ENCODE peak calls at places on chromosomes 3 and 15, in nine cellular contexts. A, Q, C, U, X, J, W, P and G are unnamed samples. For H3K36me3 and H3K9me3, the result is how much of the 10 kb centered on the place peaks cover.

GRCh38 chr15:54915382-54915781 is 281.4 kb downstream of the RSL24D1 start:
- DNase-seq in Q (no peak), X (no peak), C (no peak), P (no peak), W (no peak), U (no peak), A (no peak), J (no peak), G (no peak)

GRCh38 chr15:84725001-84725491 is 9.1 kb upstream of the SEC11A start:
- DNase-seq in A (peak), C (no peak), J (no peak), Q (no peak), W (peak), P (no peak), U (no peak), X (no peak), G (no peak)

GRCh38 chr3:102454101-102454625 is 19.3 kb downstream of the ZPLD1 start:
- DNase-seq in Q (no peak), X (no peak), U (no peak), A (no peak), P (no peak), W (no peak), J (no peak), C (no peak), G (no peak)

GRCh38 chr15:54277834-54278233 is 299.6 kb downstream of the UNC13C start:
- DNase-seq in C (no peak), P (no peak), J (no peak), X (no peak), A (no peak), U (no peak), W (no peak), Q (no peak), G (no peak)

GRCh38 chr3:135991621-135992020 is 26.1 kb downstream of the PPP2R3A start:
- DNase-seq in W (no peak), Q (no peak), A (no peak), C (no peak), P (no peak), J (no peak), X (no peak), U (no peak), G (no peak)

GRCh38 chr3:63353383-63353782 is 75.3 kb downstream of the SYNPR start:
- DNase-seq in W (no peak), C (no peak), U (no peak), J (no peak), P (no peak), X (no peak), A (peak), Q (no peak), G (no peak)

GRCh38 chr15:94069834-94070233 is 161.5 kb upstream of the MCTP2 start:
- DNase-seq in W (no peak), U (no peak), J (no peak), C (no peak), X (no peak), A (no peak), Q (no peak), P (no peak), G (no peak)

GRCh38 chr3:88059380-88060160 is 515 bp downstream of the ZNF654 start:
- DNase-seq in X (no peak), P (no peak), U (peak), W (no peak), C (peak), A (no peak), J (peak), Q (no peak), G (no peak)

GRCh38 chr3:61371123-61371522 is 119.9 kb upstream of the FHIT start:
- DNase-seq in U (no peak), W (no peak), P (no peak), Q (no peak), A (peak), J (no peak), C (no peak), X (no peak), G (peak)

GRCh38 chr3:178385280-178385952 is 150.8 kb upstream of the KCNMB2 start:
- DNase-seq in C (no peak), P (no peak), U (peak), W (no peak), Q (no peak), X (no peak), J (no peak), A (peak), G (peak)

GRCh38 chr3:12993022-12993622 is 80.1 kb downstream of the IQSEC1 start:
- DNase-seq in J (peak), X (no peak), P (no peak), U (no peak), Q (no peak), C (peak), A (no peak), W (no peak), G (no peak)

GRCh38 chr3:15794842-15795562 is 2.8 kb downstream of the ANKRD28 start:
- DNase-seq in C (no peak), X (no peak), J (no peak), P (no peak), A (peak), U (no peak), W (no peak), Q (no peak), G (no peak)

GRCh38 chr15:100241572-100242479 is 99.9 kb downstream of the ADAMTS17 start:
- DNase-seq in W (no peak), X (peak), Q (no peak), J (no peak), U (no peak), A (peak), C (peak), P (no peak), G (no peak)

GRCh38 chr15:64681424-64682024 is 93.9 kb downstream of the RBPMS2 start:
- DNase-seq in W (no peak), U (peak), P (no peak), J (peak), X (no peak), A (peak), C (no peak), Q (no peak), G (no peak)

GRCh38 chr3:179826247-179826637 is 173.4 kb downstream of the USP13 start:
- DNase-seq in J (no peak), Q (no peak), C (no peak), X (no peak), A (no peak), P (no peak), W (no peak), U (no peak), G (no peak)

GRCh38 chr3:58566398-58567250 is 10.6 kb downstream of the FAM107A start:
- DNase-seq in C (no peak), X (no peak), Q (no peak), J (no peak), U (no peak), A (no peak), P (peak), W (no peak), G (no peak)

GRCh38 chr3:4986175-4986610 is 7.0 kb downstream of the BHLHE40 start:
- DNase-seq in W (no peak), J (no peak), P (no peak), X (no peak), U (no peak), C (no peak), Q (no peak), A (peak), G (no peak)
- H3K4me3 ChIP-seq in W (peak), J (peak), P (no peak), X (peak), U (no peak), C (no peak), Q (peak), A (peak), G (no peak)

GRCh38 chr3:183494341-183494740 is 61.2 kb downstream of the KLHL6 start:
- DNase-seq in X (no peak), C (no peak), W (no peak), U (no peak), Q (no peak), P (no peak), J (no peak), A (no peak), G (no peak)

GRCh38 chr3:183500349-183500748 is 55.2 kb downstream of the KLHL6 start:
- DNase-seq in A (no peak), C (no peak), X (no peak), J (no peak), P (no peak), Q (no peak), W (no peak), U (no peak), G (no peak)

GRCh38 chr3:183498634-183499033 is 56.9 kb downstream of the KLHL6 start:
- DNase-seq in J (no peak), U (no peak), C (no peak), P (no peak), Q (no peak), X (no peak), W (no peak), A (no peak), G (no peak)

GRCh38 chr3:183500981-183501704 is 54.4 kb downstream of the KLHL6 start:
- DNase-seq in J (no peak), W (no peak), U (no peak), A (no peak), P (no peak), C (no peak), X (no peak), Q (no peak), G (no peak)

DNA sequence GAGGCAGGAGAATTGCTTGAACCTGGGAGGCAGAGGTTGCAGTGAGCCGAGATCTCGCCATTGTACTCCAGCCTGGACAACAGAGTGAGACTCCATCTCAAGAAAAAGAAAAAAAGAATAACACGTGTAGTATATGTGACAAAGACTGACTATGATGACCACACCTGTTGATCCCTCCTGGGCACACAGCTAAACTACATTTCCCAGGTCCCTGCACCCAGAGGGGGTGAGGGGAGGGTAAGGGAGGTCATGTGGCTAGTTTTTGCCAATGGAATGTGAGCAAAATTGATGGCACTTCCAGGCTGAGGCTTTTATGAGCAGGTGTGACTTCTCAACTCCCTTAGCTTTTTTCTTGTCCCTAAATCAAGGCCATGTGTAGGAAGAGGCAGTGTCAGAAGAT is 58.2 kb downstream of the KLHL6 start:
- DNase-seq in X (no peak), P (no peak), Q (no peak), A (no peak), W (no peak), J (no peak), C (no peak), U (no peak), G (no peak)
- H3K36me3 ChIP-seq in X (under half), P (under half), Q (under half), A (under half), W (under half), J (under half), C (under half), U (under half), G (under half)

GRCh38 chr3:83706669-83707068 is 1252.1 kb upstream of the CADM2 start:
- DNase-seq in X (no peak), A (no peak), Q (no peak), C (no peak), W (no peak), J (no peak), P (no peak), U (no peak), G (no peak)
- H3K9me3 ChIP-seq in X (under half), A (under half), Q (under half), C (under half), W (under half), J (under half), P (under half), U (under half), G (under half)

GRCh38 chr15:48373855-48374421 is 42.7 kb downstream of the DUT start:
- DNase-seq in A (peak), J (no peak), X (no peak), Q (no peak), C (peak), W (no peak), U (no peak), P (peak), G (no peak)
- H3K4me3 ChIP-seq in A (no peak), J (no peak), X (no peak), Q (no peak), C (no peak), W (no peak), U (no peak), P (no peak), G (no peak)

DNA sequence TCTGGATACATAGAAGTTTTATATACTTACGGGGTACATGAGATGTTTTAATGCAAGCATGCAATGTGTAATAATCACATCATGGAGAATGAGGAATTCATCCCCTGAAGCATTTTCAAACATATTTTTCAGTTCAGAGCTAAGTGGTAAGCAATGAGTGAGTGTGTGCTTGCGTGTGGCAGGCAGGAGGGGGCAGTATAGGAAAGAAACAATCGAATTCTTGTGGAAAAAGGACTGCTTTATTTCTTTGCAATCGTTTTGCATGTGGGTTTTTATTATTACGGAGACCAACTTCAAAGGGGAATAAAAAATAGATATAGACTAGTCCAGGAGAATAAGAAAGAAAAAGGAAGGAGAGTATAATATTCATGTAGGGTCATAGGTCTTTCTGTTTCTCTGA is 271.6 kb downstream of the CHL1 start:
- DNase-seq in Q (no peak), X (no peak), W (no peak), P (no peak), J (no peak), A (peak), U (no peak), C (no peak), G (no peak)
- H3K36me3 ChIP-seq in Q (under half), X (under half), W (under half), P (under half), J (under half), A (under half), U (under half), C (under half), G (under half)

GRCh38 chr3:138046955-138047354 is 37.0 kb downstream of the CLDN18 start:
- DNase-seq in U (no peak), J (no peak), C (no peak), W (no peak), Q (no peak), A (no peak), X (no peak), P (no peak), G (no peak)
- H3K9me3 ChIP-seq in U (under half), J (under half), C (under half), W (under half), Q (under half), A (under half), X (under half), P (under half), G (under half)

GRCh38 chr15:66254364-66255292 is 1.1 kb upstream of the MEGF11 start:
- DNase-seq in W (no peak), J (no peak), C (no peak), X (no peak), U (no peak), P (no peak), Q (no peak), A (no peak), G (no peak)
- H3K4me3 ChIP-seq in W (no peak), J (peak), C (peak), X (peak), U (no peak), P (no peak), Q (no peak), A (peak), G (no peak)

DNA sequence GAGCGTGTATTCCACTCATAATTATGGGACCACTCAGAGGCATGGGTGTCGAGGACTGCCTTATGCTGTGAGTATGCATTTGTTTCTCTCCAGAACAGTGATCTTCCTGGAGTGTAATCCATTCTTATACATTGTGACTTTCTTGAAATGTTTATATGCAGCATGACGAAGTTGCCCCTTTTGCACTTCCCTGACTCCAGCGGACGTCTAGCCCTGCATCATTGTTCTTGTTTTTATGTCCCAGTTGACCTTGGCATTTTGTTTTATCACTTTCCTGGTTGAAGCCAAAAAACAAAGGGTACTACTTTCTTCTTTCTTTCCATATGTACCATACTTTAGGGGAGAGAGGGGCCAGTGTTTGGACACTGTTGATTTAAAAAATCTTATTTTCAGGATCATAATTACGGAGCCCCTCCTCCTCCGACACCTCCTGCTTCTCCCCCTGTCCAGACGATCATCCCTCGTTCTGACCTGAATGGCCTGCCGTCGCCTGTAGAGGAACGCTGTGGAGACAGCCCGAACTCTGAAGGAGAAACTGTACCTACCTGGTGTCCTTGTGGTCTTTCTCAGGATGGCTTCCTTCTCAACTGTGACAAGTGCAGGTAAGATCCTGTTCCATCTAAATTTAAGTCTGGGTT is 36.6 kb downstream of the SETD5 start:
- DNase-seq in X (no peak), Q (no peak), C (no peak), P (no peak), U (no peak), W (no peak), J (no peak), A (no peak), G (no peak)
- H3K36me3 ChIP-seq in X (half or more), Q (half or more), C (under half), P (half or more), U (under half), W (half or more), J (half or more), A (half or more), G (under half)

GRCh38 chr3:118059096-118059495 is 975.5 kb downstream of the IGSF11 start:
- DNase-seq in X (no peak), U (no peak), W (no peak), Q (no peak), J (no peak), C (no peak), A (no peak), P (no peak), G (no peak)
- H3K9me3 ChIP-seq in X (under half), U (under half), W (under half), Q (under half), J (under half), C (under half), A (under half), P (under half), G (under half)

GRCh38 chr3:57079221-57079831 is 18.9 kb downstream of the SPATA12 start:
- DNase-seq in Q (no peak), X (no peak), J (peak), U (peak), W (no peak), P (no peak), A (peak), C (peak), G (peak)
- H3K4me3 ChIP-seq in Q (no peak), X (peak), J (peak), U (peak), W (peak), P (peak), A (peak), C (peak), G (peak)